ENCODE peak calls at places on chromosomes 13 and 19, in six cellular contexts. K is HCEC 1CT, H is fibroblast of lung, I is A172, D is heart right ventricle, P is RCC 7860. W is an unnamed sample.

GRCh38 chr13:30807392-30807791 is 72.0 kb downstream of the ALOX5AP start:
- DNase-seq in K (no peak), H (no peak), I (no peak), D (no peak), P (no peak), W (no peak)

GRCh38 chr13:106391271-106391670 is 144.2 kb downstream of the EFNB2 start:
- DNase-seq in K (no peak), H (no peak), I (no peak), D (no peak), P (no peak), W (no peak)

GRCh38 chr19:48806818-48807589 is 3.8 kb downstream of the BCAT2 start:
- DNase-seq in K (peak; percentile 30), H (peak; percentile 49), I (peak; percentile 21), D (no peak), P (no peak), W (no peak)

GRCh38 chr13:97322740-97323342 is 100.7 kb downstream of the MBNL2 start:
- DNase-seq in K (peak; percentile 69), H (peak; percentile 63), I (peak; percentile 28), D (no peak), P (no peak), W (no peak)

GRCh38 chr13:113935523-113935922 is 38.4 kb downstream of the C13orf46 start:
- DNase-seq in K (no peak), H (no peak), I (no peak), D (no peak), P (no peak), W (no peak)

GRCh38 chr19:56137405-56137804 is 3.7 kb upstream of the ZNF444 start:
- DNase-seq in K (no peak), H (no peak), I (no peak), D (no peak), P (no peak), W (no peak)

GRCh38 chr13:65368832-65369231 is 1861.3 kb downstream of the PCDH9 start:
- DNase-seq in K (no peak), H (no peak), I (no peak), D (no peak), P (no peak), W (no peak)

GRCh38 chr19:6393982-6394412 is 1.0 kb upstream of the GTF2F1 start:
- DNase-seq in K (no peak), H (no peak), I (no peak), D (no peak), P (no peak), W (no peak)

GRCh38 chr13:53276265-53276664 is 247.7 kb downstream of the OLFM4 start:
- DNase-seq in K (no peak), H (no peak), I (no peak), D (no peak), P (no peak), W (no peak)

GRCh38 chr19:7904074-7905020 is 670 bp downstream of the MAP2K7 start:
- DNase-seq in K (no peak), H (no peak), I (no peak), D (no peak), P (no peak), W (no peak)

GRCh38 chr13:36130542-36131214 is 504 bp downstream of the DCLK1 start:
- DNase-seq in K (no peak), H (no peak), I (no peak), D (peak; percentile 40), P (no peak), W (no peak)

GRCh38 chr19:45050036-45050435 is 11.2 kb downstream of the CLASRP start:
- DNase-seq in K (no peak), H (no peak), I (no peak), D (no peak), P (no peak), W (no peak)

W was measured in epithelial cell of proximal tubule.